ENCODE peak calls at places on chromosomes 12 and 14, in six cellular contexts. Z is COR-L47; T is aorta; C is effector memory CD4-positive, alpha-beta T cell; X is left ventricle myocardium superior; O is NCI-H1105 treated with DMSO at 0.1 percent for 48 hours. I is an unnamed sample.

GRCh38 chr12:95116341-95116740 is 42.9 kb upstream of the NR2C1 start:
- DNase-seq in C (no peak), O (no peak), T (no peak), X (no peak), Z (no peak), I (no peak)

GRCh38 chr12:29739279-29739991 is 44.3 kb downstream of the TMTC1 start:
- DNase-seq in C (no peak), T (no peak), X (no peak), Z (no peak), O (no peak), I (no peak)

GRCh38 chr12:12266389-12266872 is 413 bp downstream of the LRP6 start:
- DNase-seq in C (no peak), T (peak), X (peak), O (no peak), Z (no peak), I (no peak)

GRCh38 chr14:32821989-32822653 is 116.6 kb upstream of the NPAS3 start:
- DNase-seq in C (no peak), O (no peak), X (no peak), T (no peak), Z (no peak), I (no peak)

GRCh38 chr12:87280356-87280755 is 748.8 kb downstream of the C12orf50 start:
- DNase-seq in X (no peak), Z (no peak), O (no peak), C (no peak), T (no peak), I (no peak)

GRCh38 chr14:104227806-104228205 is 89.4 kb downstream of the KIF26A start:
- DNase-seq in X (no peak), O (no peak), Z (no peak), C (no peak), T (no peak), I (no peak)

GRCh38 chr12:25322351-25322750 is 71.6 kb upstream of the KRAS start:
- DNase-seq in C (no peak), X (no peak), O (no peak), Z (no peak), T (no peak), I (no peak)

GRCh38 chr12:42705863-42706262 is 116.3 kb upstream of the PRICKLE1 start:
- DNase-seq in X (peak), T (peak), O (no peak), Z (no peak), C (no peak), I (no peak)

GRCh38 chr12:13074396-13075113 is 28.9 kb downstream of the GSG1 start:
- DNase-seq in C (no peak), X (no peak), Z (no peak), T (no peak), O (no peak), I (no peak)

GRCh38 chr12:111756681-111757080 is 10.1 kb upstream of the ALDH2 start:
- DNase-seq in Z (no peak), C (no peak), T (no peak), O (no peak), X (peak), I (no peak)

GRCh38 chr14:75119056-75119455 is 7.8 kb downstream of the NEK9 start:
- DNase-seq in T (no peak), C (no peak), O (no peak), X (no peak), Z (no peak), I (no peak)

GRCh38 chr12:5588231-5588995 is 156.5 kb downstream of the NTF3 start:
- DNase-seq in X (no peak), Z (no peak), O (no peak), C (no peak), T (no peak), I (no peak)

GRCh38 chr14:53772936-53773335 is 183.7 kb downstream of the BMP4 start:
- DNase-seq in C (no peak), Z (no peak), O (no peak), T (no peak), X (no peak), I (no peak)

GRCh38 chr12:61993734-61994345 is 266.4 kb upstream of the USP15 start:
- DNase-seq in C (no peak), O (peak), T (no peak), Z (peak), X (no peak), I (peak)

GRCh38 chr12:113500662-113501435 is 29.2 kb upstream of the LHX5 start:
- DNase-seq in C (no peak), X (no peak), Z (no peak), O (peak), T (no peak), I (no peak)

GRCh38 chr12:2752676-2753371 is 41.9 kb upstream of the FKBP4 start:
- DNase-seq in Z (no peak), C (peak), O (peak), X (peak), T (peak), I (no peak)

GRCh38 chr12:50397122-50397650 is 777 bp upstream of the FAM186A start:
- DNase-seq in Z (no peak), X (no peak), O (no peak), T (no peak), C (no peak), I (no peak)

GRCh38 chr12:104686196-104686595 is 229.4 kb downstream of the CHST11 start:
- DNase-seq in Z (no peak), C (no peak), O (no peak), X (no peak), T (no peak), I (no peak)

GRCh38 chr12:65113621-65114035 is 7.5 kb downstream of the WIF1 start:
- DNase-seq in T (no peak), O (no peak), C (no peak), X (no peak), Z (no peak), I (no peak)

GRCh38 chr14:34052658-34053014 is 101.8 kb upstream of the EGLN3 start:
- DNase-seq in Z (no peak), X (no peak), O (no peak), T (peak), C (no peak), I (no peak)

GRCh38 chr14:28875937-28876910 is 109.6 kb downstream of the FOXG1 start:
- DNase-seq in C (no peak), T (no peak), O (peak), Z (peak), X (no peak), I (no peak)

GRCh38 chr12:104291867-104292524 is 11.5 kb upstream of the EID3 start:
- DNase-seq in T (no peak), Z (no peak), O (peak), X (no peak), C (no peak), I (no peak)